ENCODE peak calls at places on chromosomes 4 and X, in six cellular contexts. One of them, this sample, is unnamed.

GRCh38 chr4:125316781-125317525 is 2.2 kb downstream of the FAT4 start:
- DNase-seq in brain microvascular endothelial cell: peak
- DNase-seq in heart right ventricle: peak
- DNase-seq in fibroblast of lung: peak
- DNase-seq in IMR-90: peak
- DNase-seq in colonic mucosa: peak
- DNase-seq in this sample: peak

GRCh38 chr4:165580379-165580905 is 201.6 kb downstream of the CPE start:
- DNase-seq in brain microvascular endothelial cell: peak
- DNase-seq in heart right ventricle: no peak
- DNase-seq in fibroblast of lung: peak
- DNase-seq in IMR-90: no peak
- DNase-seq in colonic mucosa: no peak
- DNase-seq in this sample: no peak

GRCh38 chr4:22625301-22625700 is 67.4 kb upstream of the GBA3 start:
- DNase-seq in brain microvascular endothelial cell: peak
- DNase-seq in heart right ventricle: no peak
- DNase-seq in fibroblast of lung: no peak
- DNase-seq in IMR-90: no peak
- DNase-seq in colonic mucosa: no peak
- DNase-seq in this sample: no peak

GRCh38 chr4:149110499-149110898 is 668.3 kb upstream of the NR3C2 start:
- DNase-seq in brain microvascular endothelial cell: no peak
- DNase-seq in heart right ventricle: no peak
- DNase-seq in fibroblast of lung: no peak
- DNase-seq in IMR-90: no peak
- DNase-seq in colonic mucosa: peak
- DNase-seq in this sample: no peak

GRCh38 chrX:22159071-22159470 is 113.6 kb upstream of the CBLL2 start:
- DNase-seq in brain microvascular endothelial cell: peak
- DNase-seq in heart right ventricle: no peak
- DNase-seq in fibroblast of lung: peak
- DNase-seq in IMR-90: peak
- DNase-seq in colonic mucosa: no peak
- DNase-seq in this sample: no peak

GRCh38 chr4:41375561-41375960 is 118.8 kb downstream of the UCHL1 start:
- DNase-seq in brain microvascular endothelial cell: no peak
- DNase-seq in heart right ventricle: peak
- DNase-seq in fibroblast of lung: no peak
- DNase-seq in IMR-90: no peak
- DNase-seq in colonic mucosa: no peak
- DNase-seq in this sample: no peak

GRCh38 chr4:124276461-124276860 is 436.1 kb downstream of the ANKRD50 start:
- DNase-seq in brain microvascular endothelial cell: no peak
- DNase-seq in heart right ventricle: no peak
- DNase-seq in fibroblast of lung: no peak
- DNase-seq in IMR-90: peak
- DNase-seq in colonic mucosa: no peak
- DNase-seq in this sample: no peak

GRCh38 chrX:83759872-83760271 is 101.1 kb upstream of the CYLC1 start:
- DNase-seq in brain microvascular endothelial cell: no peak
- DNase-seq in heart right ventricle: no peak
- DNase-seq in fibroblast of lung: peak
- DNase-seq in IMR-90: peak
- DNase-seq in colonic mucosa: no peak
- DNase-seq in this sample: no peak

GRCh38 chrX:10414872-10415703 is 205.3 kb downstream of the MID1 start:
- DNase-seq in brain microvascular endothelial cell: peak
- DNase-seq in heart right ventricle: no peak
- DNase-seq in fibroblast of lung: peak
- DNase-seq in IMR-90: peak
- DNase-seq in colonic mucosa: no peak
- DNase-seq in this sample: no peak

GRCh38 chrX:38929966-38930421 is 128.7 kb downstream of the MID1IP1 start:
- DNase-seq in brain microvascular endothelial cell: peak
- DNase-seq in heart right ventricle: no peak
- DNase-seq in fibroblast of lung: peak
- DNase-seq in IMR-90: peak
- DNase-seq in colonic mucosa: no peak
- DNase-seq in this sample: no peak

GRCh38 chr4:5618051-5619010 is 90.0 kb downstream of the EVC2 start:
- DNase-seq in brain microvascular endothelial cell: no peak
- DNase-seq in heart right ventricle: no peak
- DNase-seq in fibroblast of lung: no peak
- DNase-seq in IMR-90: no peak
- DNase-seq in colonic mucosa: no peak
- DNase-seq in this sample: no peak

GRCh38 chrX:35722128-35722527 is 76.0 kb upstream of the MAGEB16 start:
- DNase-seq in brain microvascular endothelial cell: no peak
- DNase-seq in heart right ventricle: no peak
- DNase-seq in fibroblast of lung: no peak
- DNase-seq in IMR-90: no peak
- DNase-seq in colonic mucosa: no peak
- DNase-seq in this sample: no peak

GRCh38 chrX:40880712-40881111 is 145.4 kb upstream of the MED14 start:
- DNase-seq in brain microvascular endothelial cell: no peak
- DNase-seq in heart right ventricle: no peak
- DNase-seq in fibroblast of lung: no peak
- DNase-seq in IMR-90: no peak
- DNase-seq in colonic mucosa: no peak
- DNase-seq in this sample: no peak

GRCh38 chrX:40883021-40883619 is 147.8 kb upstream of the MED14 start:
- DNase-seq in brain microvascular endothelial cell: no peak
- DNase-seq in heart right ventricle: no peak
- DNase-seq in fibroblast of lung: no peak
- DNase-seq in IMR-90: no peak
- DNase-seq in colonic mucosa: no peak
- DNase-seq in this sample: no peak

GRCh38 chrX:40887476-40887875 is 152.1 kb upstream of the MED14 start:
- DNase-seq in brain microvascular endothelial cell: no peak
- DNase-seq in heart right ventricle: no peak
- DNase-seq in fibroblast of lung: no peak
- DNase-seq in IMR-90: peak
- DNase-seq in colonic mucosa: no peak
- DNase-seq in this sample: no peak

GRCh38 chrX:40891798-40892197 is 156.5 kb upstream of the MED14 start:
- DNase-seq in brain microvascular endothelial cell: no peak
- DNase-seq in heart right ventricle: no peak
- DNase-seq in fibroblast of lung: no peak
- DNase-seq in IMR-90: no peak
- DNase-seq in colonic mucosa: no peak
- DNase-seq in this sample: no peak

GRCh38 chrX:40885984-40886383 is 150.6 kb upstream of the MED14 start:
- DNase-seq in brain microvascular endothelial cell: no peak
- DNase-seq in heart right ventricle: no peak
- DNase-seq in fibroblast of lung: no peak
- DNase-seq in IMR-90: no peak
- DNase-seq in colonic mucosa: no peak
- DNase-seq in this sample: no peak
- TF ChIP-seq CTCF in brain microvascular endothelial cell: no peak
- TF ChIP-seq CTCF in heart right ventricle: no peak
- TF ChIP-seq CTCF in fibroblast of lung: no peak
- TF ChIP-seq CTCF in IMR-90: no peak
- TF ChIP-seq CTCF in colonic mucosa: no peak
- TF ChIP-seq CTCF in this sample: no peak

DNA sequence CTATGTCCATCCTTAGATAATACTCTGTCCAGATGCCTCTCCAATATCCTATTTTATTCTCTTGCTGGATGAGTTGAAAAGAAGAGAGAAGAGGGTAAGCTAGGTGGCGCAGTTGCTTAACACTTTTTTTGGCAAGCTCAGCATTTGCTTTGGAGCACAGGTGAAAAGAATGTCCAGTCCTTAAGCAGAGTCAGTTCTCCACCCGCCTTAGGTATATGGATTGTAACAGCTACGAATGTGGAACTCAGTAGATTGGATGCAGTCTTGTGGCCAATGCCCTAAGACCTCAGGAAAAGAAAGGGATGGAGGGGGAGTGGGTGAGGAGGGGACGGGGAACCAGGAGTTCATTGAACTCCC is 208.4 kb downstream of the NWD2 start:
- DNase-seq in brain microvascular endothelial cell: peak
- DNase-seq in heart right ventricle: no peak
- DNase-seq in fibroblast of lung: peak
- DNase-seq in IMR-90: peak
- DNase-seq in colonic mucosa: peak
- DNase-seq in this sample: no peak
- TF ChIP-seq CTCF in brain microvascular endothelial cell: peak
- TF ChIP-seq CTCF in heart right ventricle: no peak
- TF ChIP-seq CTCF in fibroblast of lung: peak
- TF ChIP-seq CTCF in IMR-90: peak
- TF ChIP-seq CTCF in colonic mucosa: peak
- TF ChIP-seq CTCF in this sample: peak

GRCh38 chr4:83932996-83933395 is 397.1 kb downstream of the GPAT3 start:
- DNase-seq in brain microvascular endothelial cell: peak
- DNase-seq in heart right ventricle: no peak
- DNase-seq in fibroblast of lung: no peak
- DNase-seq in IMR-90: peak
- DNase-seq in colonic mucosa: no peak
- DNase-seq in this sample: no peak
- TF ChIP-seq CTCF in brain microvascular endothelial cell: no peak
- TF ChIP-seq CTCF in heart right ventricle: no peak
- TF ChIP-seq CTCF in fibroblast of lung: no peak
- TF ChIP-seq CTCF in IMR-90: no peak
- TF ChIP-seq CTCF in colonic mucosa: no peak
- TF ChIP-seq CTCF in this sample: no peak

DNA sequence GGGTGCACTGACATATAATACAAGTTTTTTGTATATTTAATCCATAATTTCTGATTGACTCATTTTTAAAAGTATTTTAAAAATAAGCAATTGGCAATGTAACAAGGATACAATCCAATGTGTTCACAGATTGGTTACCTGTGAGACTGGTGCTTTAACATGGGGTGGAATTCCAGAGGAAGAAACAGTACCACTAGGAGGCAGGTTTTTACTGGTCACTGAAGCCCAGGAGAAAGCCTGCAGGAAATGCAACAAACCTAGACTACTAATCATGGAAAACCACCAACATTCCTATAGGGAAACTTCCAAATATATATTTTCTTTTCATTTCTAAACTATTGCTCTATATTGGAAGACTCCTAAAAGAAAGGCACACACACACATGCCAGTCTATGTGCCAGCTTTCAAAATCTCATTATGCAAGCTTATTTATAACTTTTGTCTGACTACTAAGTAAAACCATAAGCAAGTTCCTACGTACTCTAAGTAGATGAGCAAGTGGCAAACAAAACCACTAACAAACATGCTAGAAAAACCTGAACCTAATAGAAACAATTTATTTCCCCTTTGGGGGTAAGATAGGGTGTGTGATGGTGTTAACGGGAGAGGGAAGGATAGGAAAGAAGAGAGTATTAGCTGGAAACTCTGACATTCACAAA is 19.2 kb downstream of the G3BP2 start:
- DNase-seq in brain microvascular endothelial cell: peak
- DNase-seq in heart right ventricle: no peak
- DNase-seq in fibroblast of lung: peak
- DNase-seq in IMR-90: peak
- DNase-seq in colonic mucosa: no peak
- DNase-seq in this sample: no peak
- TF ChIP-seq CTCF in brain microvascular endothelial cell: peak
- TF ChIP-seq CTCF in heart right ventricle: peak
- TF ChIP-seq CTCF in fibroblast of lung: peak
- TF ChIP-seq CTCF in IMR-90: peak
- TF ChIP-seq CTCF in colonic mucosa: peak
- TF ChIP-seq CTCF in this sample: no peak

GRCh38 chr4:91914176-91914804 is 389.5 kb upstream of the GRID2 start:
- DNase-seq in brain microvascular endothelial cell: no peak
- DNase-seq in heart right ventricle: no peak
- DNase-seq in fibroblast of lung: no peak
- DNase-seq in IMR-90: no peak
- DNase-seq in colonic mucosa: no peak
- DNase-seq in this sample: no peak
- TF ChIP-seq CTCF in brain microvascular endothelial cell: no peak
- TF ChIP-seq CTCF in heart right ventricle: no peak
- TF ChIP-seq CTCF in fibroblast of lung: no peak
- TF ChIP-seq CTCF in IMR-90: no peak
- TF ChIP-seq CTCF in colonic mucosa: no peak
- TF ChIP-seq CTCF in this sample: no peak

DNA sequence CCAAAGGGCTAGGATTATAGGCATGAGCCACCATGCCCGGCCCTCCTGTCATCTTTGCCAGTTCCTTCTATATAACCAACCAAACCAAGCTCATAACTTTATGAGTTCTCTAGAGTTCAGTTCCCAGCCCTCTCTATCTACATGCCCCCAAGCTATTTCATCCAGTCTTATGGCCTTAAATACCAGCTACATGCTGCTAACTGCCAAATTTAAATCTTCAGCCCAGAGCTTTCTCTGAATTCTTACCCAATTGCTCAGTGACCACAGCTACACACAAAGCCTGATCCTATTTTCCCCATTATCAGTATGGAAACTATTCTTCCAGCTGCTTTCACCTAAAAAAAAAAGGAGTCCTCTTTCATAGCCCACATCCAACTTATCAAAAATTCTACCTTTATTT is 23.1 kb downstream of the TMEM184C start:
- DNase-seq in brain microvascular endothelial cell: no peak
- DNase-seq in heart right ventricle: no peak
- DNase-seq in fibroblast of lung: no peak
- DNase-seq in IMR-90: peak
- DNase-seq in colonic mucosa: no peak
- DNase-seq in this sample: no peak
- TF ChIP-seq CTCF in brain microvascular endothelial cell: no peak
- TF ChIP-seq CTCF in heart right ventricle: no peak
- TF ChIP-seq CTCF in fibroblast of lung: no peak
- TF ChIP-seq CTCF in IMR-90: no peak
- TF ChIP-seq CTCF in colonic mucosa: no peak
- TF ChIP-seq CTCF in this sample: no peak

GRCh38 chrX:8183281-8183680 is 12.2 kb upstream of the VCX2 start:
- DNase-seq in brain microvascular endothelial cell: no peak
- DNase-seq in heart right ventricle: no peak
- DNase-seq in fibroblast of lung: no peak
- DNase-seq in IMR-90: no peak
- DNase-seq in colonic mucosa: no peak
- DNase-seq in this sample: no peak

GRCh38 chrX:8179653-8180052 is 8.6 kb upstream of the VCX2 start:
- DNase-seq in brain microvascular endothelial cell: no peak
- DNase-seq in heart right ventricle: no peak
- DNase-seq in fibroblast of lung: peak
- DNase-seq in IMR-90: no peak
- DNase-seq in colonic mucosa: no peak
- DNase-seq in this sample: no peak
- TF ChIP-seq CTCF in brain microvascular endothelial cell: peak
- TF ChIP-seq CTCF in heart right ventricle: no peak
- TF ChIP-seq CTCF in fibroblast of lung: no peak
- TF ChIP-seq CTCF in IMR-90: no peak
- TF ChIP-seq CTCF in colonic mucosa: peak
- TF ChIP-seq CTCF in this sample: no peak

GRCh38 chrX:78595901-78596502 is 63.1 kb downstream of the RTL3 start:
- DNase-seq in brain microvascular endothelial cell: no peak
- DNase-seq in heart right ventricle: no peak
- DNase-seq in fibroblast of lung: peak
- DNase-seq in IMR-90: no peak
- DNase-seq in colonic mucosa: no peak
- DNase-seq in this sample: no peak
- TF ChIP-seq CTCF in brain microvascular endothelial cell: peak
- TF ChIP-seq CTCF in heart right ventricle: no peak
- TF ChIP-seq CTCF in fibroblast of lung: no peak
- TF ChIP-seq CTCF in IMR-90: peak
- TF ChIP-seq CTCF in colonic mucosa: no peak
- TF ChIP-seq CTCF in this sample: no peak

DNA sequence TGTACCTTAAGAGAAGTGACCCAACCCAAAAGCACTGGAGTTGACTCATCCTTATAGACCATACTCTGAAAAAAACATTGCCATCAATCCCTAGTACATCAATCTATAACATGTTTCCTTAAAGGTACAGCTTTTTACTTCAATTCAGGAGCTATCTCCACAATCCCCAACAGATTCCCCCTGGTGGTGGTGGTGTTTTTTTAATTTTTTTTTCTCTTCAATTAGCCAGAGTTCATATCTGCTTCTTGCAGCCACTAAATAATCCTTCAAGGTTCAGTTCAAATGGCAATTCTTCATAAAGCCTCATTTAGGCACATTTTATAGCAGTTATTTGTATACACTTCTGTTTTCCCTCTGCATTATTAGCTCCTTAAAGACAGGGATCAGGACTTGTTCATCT is 60.7 kb upstream of the KDR start:
- DNase-seq in brain microvascular endothelial cell: no peak
- DNase-seq in heart right ventricle: no peak
- DNase-seq in fibroblast of lung: peak
- DNase-seq in IMR-90: no peak
- DNase-seq in colonic mucosa: no peak
- DNase-seq in this sample: no peak
- TF ChIP-seq CTCF in brain microvascular endothelial cell: peak
- TF ChIP-seq CTCF in heart right ventricle: no peak
- TF ChIP-seq CTCF in fibroblast of lung: peak
- TF ChIP-seq CTCF in IMR-90: peak
- TF ChIP-seq CTCF in colonic mucosa: no peak
- TF ChIP-seq CTCF in this sample: peak

This sample was measured in mesothelial cell of epicardium.